ENCODE peak calls at places on chromosome X, in seven cellular contexts. F, J, X, Y, G, B and Q are unnamed samples.

GRCh38 chrX:150152546-150152945 is 210.6 kb upstream of the MAMLD1 start:
- DNase-seq in F (no peak), J (no peak), X (no peak), Y (no peak), G (no peak), B (no peak), Q (no peak)

GRCh38 chrX:8629871-8630270 is 102.1 kb downstream of the ANOS1 start:
- DNase-seq in F (no peak), J (no peak), X (no peak), Y (no peak), G (no peak), B (no peak), Q (no peak)

GRCh38 chrX:19110642-19111041 is 11.6 kb downstream of the ADGRG2 start:
- DNase-seq in F (no peak), J (no peak), X (no peak), Y (no peak), G (no peak), B (no peak), Q (no peak)

GRCh38 chrX:9291666-9292065 is 173.2 kb upstream of the TBL1X start:
- DNase-seq in F (no peak), J (no peak), X (no peak), Y (no peak), G (no peak), B (no peak), Q (peak; percentile 73)

GRCh38 chrX:16671005-16671404 is 21.0 kb downstream of the S100G start:
- DNase-seq in F (peak; percentile 43), J (peak; percentile 5), X (peak; percentile 60), Y (peak; percentile 12), G (peak; percentile 50), B (no peak), Q (peak; percentile 52)

GRCh38 chrX:155819966-155820491 is 61.1 kb upstream of the VAMP7 start:
- DNase-seq in F (peak; percentile 5), J (peak; percentile 49), X (peak; percentile 49), Y (peak; percentile 75), G (peak; percentile 44), B (peak; percentile 11), Q (peak; percentile 83)

GRCh38 chrX:150269613-150270254 is 93.4 kb upstream of the MAMLD1 start:
- DNase-seq in F (peak; percentile 69), J (peak; percentile 92), X (peak; percentile 53), Y (no peak), G (no peak), B (no peak), Q (no peak)

GRCh38 chrX:8728932-8729331 is 3.0 kb downstream of the ANOS1 start:
- DNase-seq in F (no peak), J (no peak), X (no peak), Y (no peak), G (no peak), B (no peak), Q (no peak)

GRCh38 chrX:79366556-79366887 is 612 bp downstream of the ITM2A start:
- DNase-seq in F (no peak), J (no peak), X (peak; percentile 7), Y (no peak), G (no peak), B (no peak), Q (no peak)

GRCh38 chrX:24435038-24435437 is 30.0 kb upstream of the PDK3 start:
- DNase-seq in F (no peak), J (no peak), X (no peak), Y (no peak), G (no peak), B (no peak), Q (peak; percentile 11)

GRCh38 chrX:115650916-115651315 is 89.9 kb downstream of the PLS3 start:
- DNase-seq in F (peak; percentile 21), J (peak; percentile 33), X (peak; percentile 52), Y (peak; percentile 23), G (peak; percentile 10), B (peak; percentile 17), Q (peak; percentile 57)

GRCh38 chrX:2928127-2928582 is 984 bp downstream of the ARSD start:
- DNase-seq in F (peak; percentile 52), J (peak; percentile 55), X (peak; percentile 80), Y (no peak), G (no peak), B (no peak), Q (peak; percentile 82)

GRCh38 chrX:153723351-153724251 is 586 bp downstream of the BCAP31 start:
- DNase-seq in F (peak; percentile 66), J (peak; percentile 59), X (peak; percentile 68), Y (no peak), G (peak; percentile 62), B (no peak), Q (peak; percentile 56)

GRCh38 chrX:32778965-32779364 is 432.4 kb downstream of the DMD start:
- DNase-seq in F (no peak), J (no peak), X (no peak), Y (no peak), G (no peak), B (no peak), Q (no peak)

GRCh38 chrX:37755073-37755472 is 24.8 kb upstream of the CYBB start:
- DNase-seq in F (no peak), J (no peak), X (no peak), Y (no peak), G (no peak), B (peak; percentile 67), Q (no peak)

GRCh38 chrX:37332987-37333658 is 16.0 kb upstream of the PRRG1 start:
- DNase-seq in F (no peak), J (no peak), X (no peak), Y (no peak), G (no peak), B (no peak), Q (no peak)

GRCh38 chrX:119667111-119667928 is 25.6 kb downstream of the SEPTIN6 start:
- DNase-seq in F (no peak), J (no peak), X (peak; percentile 39), Y (no peak), G (no peak), B (no peak), Q (no peak)
- H3K4me2 ChIP-seq in F (no peak overlapping the region), J (no peak overlapping the region), X (no peak overlapping the region), Y (no peak overlapping the region), G (no peak overlapping the region), B (no peak overlapping the region), Q (no peak overlapping the region)

GRCh38 chrX:136574548-136574947 is 42.5 kb downstream of the VGLL1 start:
- DNase-seq in F (no peak), J (peak; percentile 2), X (no peak), Y (no peak), G (no peak), B (no peak), Q (no peak)

GRCh38 chrX:136572030-136572429 is 40.0 kb downstream of the VGLL1 start:
- DNase-seq in F (no peak), J (no peak), X (no peak), Y (no peak), G (no peak), B (no peak), Q (no peak)

GRCh38 chrX:136582624-136583023 is 50.6 kb downstream of the VGLL1 start:
- DNase-seq in F (no peak), J (no peak), X (no peak), Y (no peak), G (no peak), B (no peak), Q (no peak)

GRCh38 chrX:136580316-136580715 is 48.3 kb downstream of the VGLL1 start:
- DNase-seq in F (no peak), J (no peak), X (no peak), Y (no peak), G (no peak), B (no peak), Q (no peak)

DNA sequence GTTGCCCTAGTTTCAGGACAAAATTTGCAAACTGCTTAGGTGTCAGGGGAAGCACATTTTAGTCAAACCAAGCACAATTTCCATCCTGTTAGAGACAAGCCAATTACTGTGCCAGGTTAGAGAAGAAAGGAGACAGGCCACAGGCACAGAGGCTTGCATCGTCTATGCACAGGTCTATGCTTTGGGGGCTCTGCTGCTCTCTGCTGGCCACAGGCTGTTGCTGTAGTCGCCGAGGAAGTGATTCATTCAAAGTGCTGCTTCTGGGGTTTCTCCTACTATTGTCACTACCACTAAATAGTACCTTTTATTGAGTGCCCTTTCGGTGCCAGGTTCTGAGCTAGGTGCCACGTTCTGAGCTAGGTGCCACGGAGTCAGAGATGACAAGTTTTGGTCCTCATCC is 45.5 kb downstream of the VGLL1 start:
- DNase-seq in F (peak; percentile 35), J (peak; percentile 1), X (peak; percentile 36), Y (peak; percentile 24), G (peak; percentile 15), B (no peak), Q (peak; percentile 66)
- TF ChIP-seq REST in F (no peak), J (no peak), X (no peak), Y (no peak), G (no peak), B (no peak), Q (no peak)

GRCh38 chrX:1500701-1501624 is 36.0 kb downstream of the P2RY8 start:
- DNase-seq in F (no peak), J (no peak), X (no peak), Y (no peak), G (no peak), B (peak; percentile 90), Q (no peak)
- H3K4me3 ChIP-seq in F (no peak overlapping the region), J (no peak overlapping the region), X (no peak overlapping the region), Y (no peak overlapping the region), G (no peak overlapping the region), B (no peak overlapping the region), Q (no peak overlapping the region)

DNA sequence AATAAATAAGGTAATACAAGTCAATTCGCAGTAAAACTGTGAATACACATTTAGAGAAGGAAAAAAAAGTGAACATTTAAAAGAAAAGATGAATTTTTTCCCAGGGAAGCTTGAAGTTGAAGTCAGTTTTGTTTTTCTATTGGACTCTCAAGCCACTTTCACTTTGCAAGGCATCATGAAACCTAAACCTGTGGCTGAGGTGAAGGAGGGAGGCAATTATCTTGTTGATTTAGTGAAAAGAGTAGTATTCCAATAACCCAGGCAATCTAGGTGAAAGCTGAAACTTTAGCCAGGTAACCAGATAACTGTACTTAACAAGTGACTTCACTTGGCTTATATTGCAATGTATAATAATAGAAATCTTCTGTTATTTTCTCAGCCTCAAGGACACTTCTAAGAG is 138.6 kb downstream of the HDX start:
- DNase-seq in F (no peak), J (no peak), X (no peak), Y (no peak), G (no peak), B (no peak), Q (peak; percentile 25)
- H3K4me2 ChIP-seq in F (peak overlapping the region; percentile 40), J (no peak overlapping the region), X (peak overlapping the region; percentile 49), Y (no peak overlapping the region), G (no peak overlapping the region), B (no peak overlapping the region), Q (peak overlapping the region; percentile 36)

DNA sequence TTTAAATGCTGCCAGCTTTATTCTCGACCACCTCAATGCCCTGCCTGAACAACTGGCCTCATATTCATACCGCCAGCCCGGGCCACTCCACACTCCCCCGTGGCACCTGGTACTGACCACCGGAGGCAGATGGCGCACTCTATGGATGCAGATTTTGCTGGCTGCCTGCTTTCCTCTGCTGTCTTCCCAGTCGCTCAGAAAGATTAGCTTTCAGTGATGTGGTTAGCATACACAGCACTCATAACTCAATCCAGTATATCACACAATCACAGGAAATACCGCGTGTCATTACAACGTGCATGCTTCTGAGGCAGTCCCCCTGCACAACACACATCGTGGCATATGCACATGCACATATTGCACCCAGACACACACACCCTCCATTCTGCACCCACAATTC is 147.2 kb upstream of the BCOR start:
- DNase-seq in F (no peak), J (no peak), X (peak; percentile 68), Y (no peak), G (no peak), B (no peak), Q (no peak)
- TF ChIP-seq REST in F (no peak), J (no peak), X (no peak), Y (no peak), G (no peak), B (no peak), Q (no peak)